ENCODE peak calls at places on chromosomes 7 and 10, in five cellular contexts. A is Peyer's patch; I is CD8-positive, alpha-beta memory T cell; S is PC-3; V is bronchial epithelial cell. M is an unnamed sample.

GRCh38 chr7:130392456-130392860 is 12.2 kb downstream of the CPA1 start:
- DNase-seq in A (no peak), I (no peak), S (no peak), V (no peak), M (no peak)

GRCh38 chr7:2478800-2479199 is 2.6 kb upstream of the GRIFIN start:
- DNase-seq in A (no peak), I (no peak), S (no peak), V (no peak), M (no peak)

GRCh38 chr10:129843131-129843541 is 120.9 kb downstream of the EBF3 start:
- DNase-seq in A (no peak), I (no peak), S (no peak), V (no peak), M (no peak)

GRCh38 chr7:45106820-45107219 is 4.7 kb downstream of the TBRG4 start:
- DNase-seq in A (no peak), I (no peak), S (no peak), V (no peak), M (no peak)

GRCh38 chr10:26357203-26357602 is 80.9 kb upstream of the APBB1IP start:
- DNase-seq in A (no peak), I (no peak), S (no peak), V (peak; percentile 17), M (no peak)

GRCh38 chr10:28910960-28911359 is 233.6 kb downstream of the BAMBI start:
- DNase-seq in A (no peak), I (no peak), S (peak; percentile 51), V (no peak), M (no peak)

GRCh38 chr7:51123322-51124021 is 193.1 kb downstream of the COBL start:
- DNase-seq in A (no peak), I (no peak), S (peak; percentile 96), V (peak; percentile 99), M (peak; percentile 95)

GRCh38 chr7:27220440-27220955 is 20.6 kb upstream of the HOXA13 start:
- DNase-seq in A (peak; percentile 48), I (no peak), S (no peak), V (no peak), M (no peak)

GRCh38 chr7:157540606-157541294 is 203.9 kb downstream of the DNAJB6 start:
- DNase-seq in A (peak; percentile 20), I (no peak), S (no peak), V (no peak), M (no peak)

GRCh38 chr10:36178616-36179015 is 536.5 kb upstream of the FZD8 start:
- DNase-seq in A (no peak), I (no peak), S (no peak), V (no peak), M (no peak)

GRCh38 chr10:92553959-92554358 is 19.9 kb downstream of the IDE start:
- DNase-seq in A (no peak), I (no peak), S (no peak), V (no peak), M (no peak)

GRCh38 chr7:36367561-36367889 is 22.1 kb upstream of the ANLN start:
- DNase-seq in A (no peak), I (no peak), S (peak; percentile 10), V (no peak), M (no peak)

GRCh38 chr10:17061418-17061817 is 68.2 kb downstream of the CUBN start:
- DNase-seq in A (no peak), I (no peak), S (no peak), V (no peak), M (no peak)
- H3K4me3 ChIP-seq in A (no peak overlapping the region), I (no peak overlapping the region), S (no peak overlapping the region), V (no peak overlapping the region), M (no peak overlapping the region)

GRCh38 chr10:34776090-34776690 is 38.9 kb downstream of the PARD3 start:
- DNase-seq in A (no peak), I (no peak), S (no peak), V (no peak), M (no peak)

GRCh38 chr10:34781709-34782108 is 33.4 kb downstream of the PARD3 start:
- DNase-seq in A (no peak), I (no peak), S (no peak), V (no peak), M (no peak)

GRCh38 chr10:34775044-34775637 is 40.0 kb downstream of the PARD3 start:
- DNase-seq in A (no peak), I (no peak), S (no peak), V (no peak), M (no peak)

GRCh38 chr10:34786464-34786863 is 28.6 kb downstream of the PARD3 start:
- DNase-seq in A (no peak), I (no peak), S (peak; percentile 59), V (no peak), M (no peak)

DNA sequence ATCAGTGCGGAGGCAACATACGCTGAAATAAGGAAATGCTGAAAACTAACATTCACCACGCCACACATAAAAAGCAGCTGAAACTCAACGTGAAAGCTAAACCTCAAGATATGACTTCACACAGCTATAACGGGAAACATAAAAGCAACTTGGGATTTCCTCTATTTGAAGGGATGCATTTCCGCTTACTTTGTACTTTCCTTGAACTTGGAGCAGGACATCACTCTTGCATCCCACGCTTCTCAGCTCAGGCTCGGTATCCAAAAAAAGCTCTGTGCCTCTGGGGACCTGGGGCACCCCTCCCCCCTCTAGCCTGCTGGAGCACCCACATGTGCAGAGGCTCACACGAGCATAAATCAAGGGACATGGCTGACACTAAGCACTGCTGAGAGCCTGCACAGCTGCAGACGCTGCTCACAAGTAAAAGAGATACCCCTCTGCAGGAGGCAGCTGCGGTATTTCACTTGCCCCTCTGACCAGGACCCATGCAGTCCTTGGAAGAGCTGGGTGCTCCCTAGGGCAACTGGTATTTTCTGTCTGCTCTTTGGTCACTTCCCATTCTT is 34.2 kb downstream of the PARD3 start:
- DNase-seq in A (no peak), I (no peak), S (no peak), V (no peak), M (no peak)
- H3K4me3 ChIP-seq in A (no peak overlapping the region), I (no peak overlapping the region), S (no peak overlapping the region), V (no peak overlapping the region), M (no peak overlapping the region)

GRCh38 chr10:4138146-4138721 is 353.2 kb upstream of the KLF6 start:
- DNase-seq in A (no peak), I (no peak), S (no peak), V (no peak), M (no peak)
- H3K4me3 ChIP-seq in A (no peak overlapping the region), I (no peak overlapping the region), S (no peak overlapping the region), V (no peak overlapping the region), M (no peak overlapping the region)

DNA sequence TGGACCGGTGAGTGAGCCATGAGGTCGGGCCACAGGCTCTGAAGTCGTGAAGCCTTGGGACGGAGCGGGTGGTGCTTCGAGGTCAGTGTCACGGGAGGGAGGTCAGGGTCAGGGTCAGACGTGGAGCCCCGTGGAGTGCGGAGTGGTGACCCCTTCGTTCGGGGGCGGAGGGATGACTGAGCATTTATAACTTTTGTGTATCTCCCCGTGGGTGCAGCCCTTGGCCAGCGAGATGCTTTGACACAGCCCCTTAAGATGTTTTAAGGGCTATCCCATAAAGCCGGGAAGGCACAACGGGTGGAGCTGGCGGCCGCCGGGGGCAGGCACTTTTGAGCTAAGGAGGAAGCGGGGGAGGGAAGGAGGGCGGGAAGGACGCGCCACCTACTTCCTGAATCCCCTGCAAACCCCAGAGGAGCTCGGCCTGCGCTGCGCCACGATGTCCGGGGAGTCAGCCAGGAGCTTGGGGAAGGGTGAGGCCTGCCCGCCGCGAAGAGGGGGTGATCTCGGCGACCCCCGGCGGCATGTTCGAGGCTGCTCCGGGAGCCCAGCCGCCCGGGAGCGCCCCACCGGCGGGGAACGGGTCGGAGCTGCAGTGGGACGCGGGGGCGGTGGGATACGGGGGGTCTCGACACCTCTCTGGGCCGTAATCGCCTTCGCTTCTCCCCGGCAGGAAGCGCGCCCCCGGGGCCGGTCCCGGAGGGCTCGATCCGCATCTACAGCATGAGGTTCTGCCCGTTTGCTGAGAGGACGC is at the start of gene GSTO1:
- DNase-seq in A (peak; percentile 81), I (peak; percentile 70), S (peak; percentile 52), V (peak; percentile 59), M (no peak)
- H3K4me3 ChIP-seq in A (peak within 1 kb of the TSS; percentile 71), I (peak within 1 kb of the TSS; percentile 64), S (peak within 1 kb of the TSS; percentile 81), V (peak within 1 kb of the TSS; percentile 87), M (peak within 1 kb of the TSS; percentile 95)

GRCh38 chr7:26196305-26196704 is 4.2 kb downstream of the HNRNPA2B1 start:
- DNase-seq in A (no peak), I (no peak), S (no peak), V (no peak), M (no peak)
- H3K4me3 ChIP-seq in A (peak overlapping the region; percentile 100), I (peak overlapping the region; percentile 50), S (peak overlapping the region; percentile 99), V (no peak overlapping the region), M (no peak overlapping the region)

M was measured in kidney epithelial cell.